ENCODE peak calls at places on chromosome 1, in six cellular contexts. S is midbrain, U is G401, A is GM20000, P is renal cortical epithelial cell, I is NCI-H2081. H is an unnamed sample.

GRCh38 chr1:27542463-27543273 is 52.7 kb upstream of the WASF2 start:
- DNase-seq in A (no peak), U (peak), P (peak), I (no peak), S (no peak), H (no peak)

GRCh38 chr1:115757286-115757810 is 11.2 kb downstream of the CASQ2 start:
- DNase-seq in U (peak), A (no peak), I (no peak), S (no peak), P (no peak), H (no peak)

GRCh38 chr1:68046885-68047658 is 3.4 kb downstream of the DIRAS3 start:
- DNase-seq in A (no peak), P (no peak), I (no peak), U (no peak), S (no peak), H (no peak)

GRCh38 chr1:11334261-11334804 is 61.3 kb downstream of the UBIAD1 start:
- DNase-seq in A (no peak), U (no peak), P (no peak), I (no peak), S (no peak), H (no peak)

GRCh38 chr1:26468911-26469310 is 3.3 kb upstream of the HMGN2 start:
- DNase-seq in U (peak), A (no peak), I (peak), P (no peak), S (no peak), H (no peak)

GRCh38 chr1:3750716-3751115 is 1.5 kb upstream of the CCDC27 start:
- DNase-seq in S (no peak), P (no peak), U (no peak), I (no peak), A (no peak), H (no peak)

GRCh38 chr1:182235952-182236650 is 155.5 kb downstream of the GLUL start:
- DNase-seq in U (peak), A (no peak), I (peak), P (no peak), S (peak), H (no peak)

GRCh38 chr1:214402583-214403216 is 121.7 kb downstream of the SMYD2 start:
- DNase-seq in I (no peak), P (peak), A (no peak), S (no peak), U (no peak), H (no peak)

GRCh38 chr1:32695098-32695904 is 7.3 kb downstream of the SYNC start:
- DNase-seq in U (no peak), S (no peak), P (peak), A (no peak), I (no peak), H (no peak)

GRCh38 chr1:94806451-94806861 is 13.7 kb upstream of the SLC44A3 start:
- DNase-seq in P (no peak), S (no peak), I (no peak), U (peak), A (no peak), H (no peak)

GRCh38 chr1:24540906-24541710 is 14.8 kb upstream of the NCMAP start:
- DNase-seq in S (no peak), P (peak), I (no peak), U (no peak), A (no peak), H (no peak)

GRCh38 chr1:57474097-57474750 is 50.4 kb upstream of the DAB1 start:
- DNase-seq in U (no peak), A (no peak), S (no peak), P (no peak), I (no peak), H (no peak)

GRCh38 chr1:204673909-204674701 is 11.4 kb downstream of the LRRN2 start:
- DNase-seq in S (no peak), P (no peak), I (peak), A (no peak), U (peak), H (no peak)

GRCh38 chr1:56938636-56939035 is 27.2 kb downstream of the C8B start:
- DNase-seq in A (no peak), P (no peak), U (peak), I (no peak), S (no peak), H (no peak)

GRCh38 chr1:27658951-27659496 is 13.0 kb downstream of the IFI6 start:
- DNase-seq in P (peak), U (peak), I (no peak), A (peak), S (no peak), H (peak)

GRCh38 chr1:47216278-47217059 is 15.6 kb downstream of the TAL1 start:
- DNase-seq in S (no peak), P (no peak), U (no peak), A (no peak), I (no peak), H (no peak)

GRCh38 chr1:167502719-167503452 is 15.4 kb downstream of the CD247 start:
- DNase-seq in S (no peak), P (peak), A (no peak), I (no peak), U (peak), H (no peak)

GRCh38 chr1:52032785-52033131 is 852 bp downstream of the KTI12 start:
- DNase-seq in P (peak), I (no peak), S (no peak), U (peak), A (peak), H (peak)

GRCh38 chr1:115829947-115830346 is 11.0 kb downstream of the NHLH2 start:
- DNase-seq in A (no peak), U (no peak), S (no peak), I (no peak), P (no peak), H (no peak)

GRCh38 chr1:220448217-220448616 is 79.7 kb upstream of the MARK1 start:
- DNase-seq in I (no peak), S (no peak), P (no peak), A (no peak), U (no peak), H (no peak)

GRCh38 chr1:204729516-204729915 is 44.0 kb upstream of the LRRN2 start:
- DNase-seq in P (no peak), I (no peak), U (no peak), S (no peak), A (no peak), H (no peak)

GRCh38 chr1:23453455-23454000 is 29.0 kb upstream of the TCEA3 start:
- DNase-seq in P (no peak), I (no peak), A (no peak), U (no peak), S (no peak), H (no peak)

GRCh38 chr1:20500716-20501115 is 7.2 kb downstream of the MUL1 start:
- DNase-seq in P (no peak), U (no peak), I (no peak), S (no peak), A (no peak), H (no peak)

GRCh38 chr1:32180186-32181060 is 948 bp downstream of the TXLNA start:
- DNase-seq in A (peak), U (peak), S (no peak), P (peak), I (peak), H (peak)

H was measured in stimulated activated naive B cell treated with anti-CD40 and anti-IgM and Interleukin-4, amounts not matched to agents 10 μg/mL and 1 μg/mL and 100 μg/mL, for 72 hours.